ENCODE peak calls at places on chromosomes 2 and 18, in four cellular contexts. X is psoas muscle, O is dorsolateral prefrontal cortex, Z is mesothelial cell of epicardium. K is an unnamed sample.

GRCh38 chr2:39124000-39124769 is 3.3 kb upstream of the SOS1 start:
- DNase-seq in X (peak; percentile 96), O (peak; percentile 92), Z (peak; percentile 95), K (peak; percentile 92)

GRCh38 chr2:238267341-238267710 is 21.1 kb downstream of the PER2 start:
- DNase-seq in Z (no peak), X (no peak), O (no peak), K (no peak)

GRCh38 chr18:21682276-21683051 is 22.1 kb downstream of the ABHD3 start:
- DNase-seq in X (no peak), O (no peak), Z (no peak), K (peak; percentile 45)

GRCh38 chr2:55871637-55872036 is 51.9 kb downstream of the EFEMP1 start:
- DNase-seq in X (no peak), O (no peak), Z (no peak), K (no peak)

GRCh38 chr18:744824-745597 is 32.6 kb upstream of the ENOSF1 start:
- DNase-seq in X (no peak), Z (no peak), O (no peak), K (no peak)

GRCh38 chr18:79484661-79485621 is 89.2 kb downstream of the NFATC1 start:
- DNase-seq in Z (no peak), X (peak; percentile 49), O (peak; percentile 39), K (peak; percentile 95)

GRCh38 chr2:85390941-85391669 is 19.1 kb downstream of the CAPG start:
- DNase-seq in X (peak; percentile 66), Z (peak; percentile 64), O (no peak), K (no peak)

GRCh38 chr2:230640540-230641011 is 72.1 kb upstream of the CAB39 start:
- DNase-seq in X (no peak), Z (no peak), O (no peak), K (peak; percentile 5)

GRCh38 chr18:5238371-5238758 is 41.3 kb upstream of the AKAIN1 start:
- DNase-seq in O (no peak), X (peak; percentile 34), Z (peak; percentile 60), K (no peak)

GRCh38 chr2:222319576-222320440 is 21.0 kb upstream of the PAX3 start:
- DNase-seq in Z (peak; percentile 60), O (no peak), X (no peak), K (no peak)
- TF ChIP-seq CTCF in Z (no peak), O (no peak), X (no peak), K (no peak)

GRCh38 chr2:180077295-180077906 is 70.3 kb upstream of the CWC22 start:
- DNase-seq in X (no peak), O (no peak), Z (no peak), K (peak; percentile 22)
- TF ChIP-seq CTCF in X (peak; percentile 56), O (peak; percentile 58), Z (peak; percentile 90), K (peak; percentile 97)

GRCh38 chr2:96413067-96413722 is 77.6 kb downstream of the NCAPH start:
- DNase-seq in Z (no peak), O (no peak), X (peak; percentile 30), K (no peak)
- TF ChIP-seq CTCF in Z (no peak), O (peak; percentile 10), X (no peak), K (no peak)

GRCh38 chr2:36812196-36812595 is 115.7 kb downstream of the VIT start:
- DNase-seq in Z (no peak), X (no peak), O (no peak), K (no peak)
- TF ChIP-seq CTCF in Z (no peak), X (no peak), O (no peak), K (peak; percentile 52)

K was measured in HFFc6.